ENCODE peak calls at places on chromosomes 11 and 22, in ten cellular contexts. One of them, this sample, is unnamed.

GRCh38 chr11:130523609-130524008 is 75.2 kb downstream of the ADAMTS15 start:
- DNase-seq in GM06990: no peak
- DNase-seq in H1: no peak
- DNase-seq in thyroid gland: no peak
- DNase-seq in foreskin fibroblast: peak
- DNase-seq in pancreas: no peak
- DNase-seq in epithelial cell of esophagus: peak
- DNase-seq in psoas muscle: peak
- DNase-seq in body of pancreas: no peak
- DNase-seq in IMR-90: peak
- DNase-seq in this sample: no peak

GRCh38 chr11:47961383-47961782 is 19.0 kb upstream of the PTPRJ start:
- DNase-seq in GM06990: no peak
- DNase-seq in H1: no peak
- DNase-seq in thyroid gland: no peak
- DNase-seq in foreskin fibroblast: no peak
- DNase-seq in pancreas: no peak
- DNase-seq in epithelial cell of esophagus: no peak
- DNase-seq in psoas muscle: no peak
- DNase-seq in body of pancreas: no peak
- DNase-seq in IMR-90: no peak
- DNase-seq in this sample: no peak

GRCh38 chr22:47551438-47551788 is 789.0 kb downstream of the TBC1D22A start:
- DNase-seq in GM06990: no peak
- DNase-seq in H1: no peak
- DNase-seq in thyroid gland: no peak
- DNase-seq in foreskin fibroblast: no peak
- DNase-seq in pancreas: no peak
- DNase-seq in epithelial cell of esophagus: no peak
- DNase-seq in psoas muscle: no peak
- DNase-seq in body of pancreas: no peak
- DNase-seq in IMR-90: no peak
- DNase-seq in this sample: no peak

GRCh38 chr22:18966748-18967147 is 30.7 kb upstream of the PRODH start:
- DNase-seq in GM06990: no peak
- DNase-seq in H1: no peak
- DNase-seq in thyroid gland: no peak
- DNase-seq in foreskin fibroblast: no peak
- DNase-seq in pancreas: no peak
- DNase-seq in epithelial cell of esophagus: no peak
- DNase-seq in psoas muscle: peak
- DNase-seq in body of pancreas: peak
- DNase-seq in IMR-90: no peak
- DNase-seq in this sample: peak

GRCh38 chr22:20994128-20994901 is 7.6 kb downstream of the THAP7 start:
- DNase-seq in GM06990: no peak
- DNase-seq in H1: no peak
- DNase-seq in thyroid gland: no peak
- DNase-seq in foreskin fibroblast: no peak
- DNase-seq in pancreas: no peak
- DNase-seq in epithelial cell of esophagus: no peak
- DNase-seq in psoas muscle: no peak
- DNase-seq in body of pancreas: no peak
- DNase-seq in IMR-90: no peak
- DNase-seq in this sample: peak

GRCh38 chr22:44462246-44463015 is 35.6 kb downstream of the RTL6 start:
- DNase-seq in GM06990: no peak
- DNase-seq in H1: no peak
- DNase-seq in thyroid gland: no peak
- DNase-seq in foreskin fibroblast: no peak
- DNase-seq in pancreas: no peak
- DNase-seq in epithelial cell of esophagus: no peak
- DNase-seq in psoas muscle: no peak
- DNase-seq in body of pancreas: no peak
- DNase-seq in IMR-90: no peak
- DNase-seq in this sample: no peak

GRCh38 chr11:128572965-128573364 is 14.4 kb downstream of the ETS1 start:
- DNase-seq in GM06990: no peak
- DNase-seq in H1: no peak
- DNase-seq in thyroid gland: no peak
- DNase-seq in foreskin fibroblast: no peak
- DNase-seq in pancreas: no peak
- DNase-seq in epithelial cell of esophagus: no peak
- DNase-seq in psoas muscle: no peak
- DNase-seq in body of pancreas: no peak
- DNase-seq in IMR-90: no peak
- DNase-seq in this sample: no peak

GRCh38 chr11:85810871-85811611 is at the start of gene SYTL2:
- DNase-seq in GM06990: peak
- DNase-seq in H1: peak
- DNase-seq in thyroid gland: peak
- DNase-seq in foreskin fibroblast: peak
- DNase-seq in pancreas: peak
- DNase-seq in epithelial cell of esophagus: peak
- DNase-seq in psoas muscle: peak
- DNase-seq in body of pancreas: peak
- DNase-seq in IMR-90: peak
- DNase-seq in this sample: peak

GRCh38 chr11:72336163-72336562 is 92.2 kb upstream of the PHOX2A start:
- DNase-seq in GM06990: no peak
- DNase-seq in H1: no peak
- DNase-seq in thyroid gland: no peak
- DNase-seq in foreskin fibroblast: no peak
- DNase-seq in pancreas: no peak
- DNase-seq in epithelial cell of esophagus: no peak
- DNase-seq in psoas muscle: no peak
- DNase-seq in body of pancreas: no peak
- DNase-seq in IMR-90: no peak
- DNase-seq in this sample: no peak

GRCh38 chr22:47891609-47892008 is 1129.2 kb downstream of the TBC1D22A start:
- DNase-seq in GM06990: no peak
- DNase-seq in H1: no peak
- DNase-seq in thyroid gland: no peak
- DNase-seq in foreskin fibroblast: no peak
- DNase-seq in pancreas: no peak
- DNase-seq in epithelial cell of esophagus: no peak
- DNase-seq in psoas muscle: no peak
- DNase-seq in body of pancreas: no peak
- DNase-seq in IMR-90: no peak
- DNase-seq in this sample: no peak

GRCh38 chr11:131745405-131745804 is 375.0 kb downstream of the NTM start:
- DNase-seq in GM06990: no peak
- DNase-seq in H1: no peak
- DNase-seq in thyroid gland: no peak
- DNase-seq in foreskin fibroblast: peak
- DNase-seq in pancreas: no peak
- DNase-seq in epithelial cell of esophagus: peak
- DNase-seq in psoas muscle: no peak
- DNase-seq in body of pancreas: no peak
- DNase-seq in IMR-90: peak
- DNase-seq in this sample: no peak

GRCh38 chr11:117094776-117095175 is 3.5 kb downstream of the SIK3 start:
- DNase-seq in GM06990: no peak
- DNase-seq in H1: no peak
- DNase-seq in thyroid gland: peak
- DNase-seq in foreskin fibroblast: peak
- DNase-seq in pancreas: no peak
- DNase-seq in epithelial cell of esophagus: peak
- DNase-seq in psoas muscle: no peak
- DNase-seq in body of pancreas: peak
- DNase-seq in IMR-90: peak
- DNase-seq in this sample: no peak

GRCh38 chr11:134338068-134338467 is 6.3 kb downstream of the GLB1L2 start:
- DNase-seq in GM06990: no peak
- DNase-seq in H1: no peak
- DNase-seq in thyroid gland: no peak
- DNase-seq in foreskin fibroblast: no peak
- DNase-seq in pancreas: no peak
- DNase-seq in epithelial cell of esophagus: no peak
- DNase-seq in psoas muscle: no peak
- DNase-seq in body of pancreas: no peak
- DNase-seq in IMR-90: no peak
- DNase-seq in this sample: no peak

GRCh38 chr22:24178502-24179440 is 2.5 kb upstream of the SUSD2 start:
- DNase-seq in GM06990: no peak
- DNase-seq in H1: peak
- DNase-seq in thyroid gland: no peak
- DNase-seq in foreskin fibroblast: no peak
- DNase-seq in pancreas: no peak
- DNase-seq in epithelial cell of esophagus: no peak
- DNase-seq in psoas muscle: no peak
- DNase-seq in body of pancreas: no peak
- DNase-seq in IMR-90: no peak
- DNase-seq in this sample: peak
- TF ChIP-seq CTCF in GM06990: peak
- TF ChIP-seq CTCF in H1: peak
- TF ChIP-seq CTCF in thyroid gland: no peak
- TF ChIP-seq CTCF in foreskin fibroblast: peak
- TF ChIP-seq CTCF in pancreas: no peak
- TF ChIP-seq CTCF in epithelial cell of esophagus: peak
- TF ChIP-seq CTCF in psoas muscle: no peak
- TF ChIP-seq CTCF in body of pancreas: no peak
- TF ChIP-seq CTCF in IMR-90: peak
- TF ChIP-seq CTCF in this sample: no peak

DNA sequence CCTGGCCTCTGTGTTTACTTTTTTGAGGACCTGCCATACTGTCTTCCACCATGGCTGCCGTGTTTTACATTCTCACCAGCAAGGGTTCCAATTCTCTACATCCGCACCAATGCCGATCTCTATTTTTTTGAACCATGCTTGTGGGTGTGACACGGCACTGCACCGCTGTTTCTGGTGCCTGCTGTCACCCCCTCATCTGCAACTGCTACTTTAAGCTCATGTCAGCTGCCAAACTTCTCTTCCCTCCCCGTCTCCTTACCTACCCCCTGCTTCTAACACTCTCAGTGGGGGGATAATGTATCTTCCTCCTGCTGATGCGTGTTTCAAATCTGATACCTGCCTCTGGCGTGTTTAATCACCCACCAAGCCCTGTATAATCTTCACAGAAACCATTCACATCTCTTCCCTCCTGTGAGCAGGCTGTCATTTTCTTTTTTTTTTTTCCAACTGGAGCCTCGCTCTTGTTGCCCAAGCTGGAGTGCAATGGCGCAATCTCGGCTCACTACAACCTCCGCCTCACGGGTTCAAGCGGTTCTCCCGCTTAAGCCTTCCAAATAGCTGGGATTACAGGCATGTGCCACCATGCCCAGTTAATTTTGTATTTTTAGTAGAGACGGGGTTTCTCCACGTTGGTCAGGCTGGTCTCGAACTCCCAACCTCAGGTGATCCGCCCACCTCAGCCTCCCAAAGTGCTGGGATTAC is 2.8 kb downstream of the SLC25A18 start:
- DNase-seq in GM06990: no peak
- DNase-seq in H1: no peak
- DNase-seq in thyroid gland: no peak
- DNase-seq in foreskin fibroblast: no peak
- DNase-seq in pancreas: no peak
- DNase-seq in epithelial cell of esophagus: no peak
- DNase-seq in psoas muscle: no peak
- DNase-seq in body of pancreas: no peak
- DNase-seq in IMR-90: no peak
- DNase-seq in this sample: no peak
- H3K4me3 ChIP-seq in GM06990: no peak
- H3K4me3 ChIP-seq in H1: no peak
- H3K4me3 ChIP-seq in thyroid gland: no peak
- H3K4me3 ChIP-seq in foreskin fibroblast: no peak
- H3K4me3 ChIP-seq in pancreas: no peak
- H3K4me3 ChIP-seq in epithelial cell of esophagus: no peak
- H3K4me3 ChIP-seq in psoas muscle: no peak
- H3K4me3 ChIP-seq in body of pancreas: no peak
- H3K4me3 ChIP-seq in IMR-90: no peak
- H3K4me3 ChIP-seq in this sample: no peak

GRCh38 chr11:34866375-34866774 is 49.8 kb downstream of the APIP start:
- DNase-seq in GM06990: no peak
- DNase-seq in H1: no peak
- DNase-seq in thyroid gland: no peak
- DNase-seq in foreskin fibroblast: peak
- DNase-seq in pancreas: no peak
- DNase-seq in epithelial cell of esophagus: peak
- DNase-seq in psoas muscle: no peak
- DNase-seq in body of pancreas: no peak
- DNase-seq in IMR-90: peak
- DNase-seq in this sample: peak

GRCh38 chr11:34870548-34871209 is 45.5 kb downstream of the APIP start:
- DNase-seq in GM06990: no peak
- DNase-seq in H1: no peak
- DNase-seq in thyroid gland: no peak
- DNase-seq in foreskin fibroblast: no peak
- DNase-seq in pancreas: no peak
- DNase-seq in epithelial cell of esophagus: no peak
- DNase-seq in psoas muscle: no peak
- DNase-seq in body of pancreas: no peak
- DNase-seq in IMR-90: no peak
- DNase-seq in this sample: no peak

GRCh38 chr11:34874202-34874601 is 42.0 kb downstream of the APIP start:
- DNase-seq in GM06990: no peak
- DNase-seq in H1: no peak
- DNase-seq in thyroid gland: no peak
- DNase-seq in foreskin fibroblast: no peak
- DNase-seq in pancreas: no peak
- DNase-seq in epithelial cell of esophagus: no peak
- DNase-seq in psoas muscle: no peak
- DNase-seq in body of pancreas: no peak
- DNase-seq in IMR-90: no peak
- DNase-seq in this sample: no peak

GRCh38 chr11:34865261-34865660 is 50.9 kb downstream of the APIP start:
- DNase-seq in GM06990: no peak
- DNase-seq in H1: no peak
- DNase-seq in thyroid gland: no peak
- DNase-seq in foreskin fibroblast: no peak
- DNase-seq in pancreas: no peak
- DNase-seq in epithelial cell of esophagus: peak
- DNase-seq in psoas muscle: no peak
- DNase-seq in body of pancreas: no peak
- DNase-seq in IMR-90: no peak
- DNase-seq in this sample: no peak

DNA sequence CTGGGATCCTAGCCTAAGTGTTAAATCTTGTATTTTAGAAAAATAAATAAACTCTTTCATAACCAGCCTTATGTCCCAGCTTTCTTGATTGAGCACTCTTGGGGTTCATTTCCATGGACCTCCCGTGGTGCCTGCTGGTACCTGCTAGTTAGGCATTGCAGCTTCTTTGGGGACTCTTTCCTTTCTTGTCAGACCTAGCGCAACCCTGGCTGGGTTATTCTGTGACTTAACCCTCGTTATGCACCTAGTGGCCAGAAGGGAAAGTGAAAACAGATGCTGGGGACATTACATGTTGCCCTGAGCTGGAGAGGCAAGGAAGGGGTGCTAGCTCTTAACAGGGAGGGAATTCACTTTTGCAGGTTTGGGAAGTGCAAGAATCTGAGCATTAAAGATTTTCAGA is 46.8 kb downstream of the APIP start:
- DNase-seq in GM06990: no peak
- DNase-seq in H1: peak
- DNase-seq in thyroid gland: no peak
- DNase-seq in foreskin fibroblast: no peak
- DNase-seq in pancreas: no peak
- DNase-seq in epithelial cell of esophagus: no peak
- DNase-seq in psoas muscle: no peak
- DNase-seq in body of pancreas: no peak
- DNase-seq in IMR-90: no peak
- DNase-seq in this sample: no peak
- TF ChIP-seq CTCF in GM06990: peak
- TF ChIP-seq CTCF in H1: peak
- TF ChIP-seq CTCF in thyroid gland: no peak
- TF ChIP-seq CTCF in foreskin fibroblast: no peak
- TF ChIP-seq CTCF in pancreas: no peak
- TF ChIP-seq CTCF in epithelial cell of esophagus: no peak
- TF ChIP-seq CTCF in psoas muscle: no peak
- TF ChIP-seq CTCF in body of pancreas: no peak
- TF ChIP-seq CTCF in IMR-90: no peak
- TF ChIP-seq CTCF in this sample: no peak

GRCh38 chr22:49632199-49633009 is 195.3 kb downstream of the BRD1 start:
- DNase-seq in GM06990: no peak
- DNase-seq in H1: peak
- DNase-seq in thyroid gland: peak
- DNase-seq in foreskin fibroblast: peak
- DNase-seq in pancreas: peak
- DNase-seq in epithelial cell of esophagus: peak
- DNase-seq in psoas muscle: peak
- DNase-seq in body of pancreas: peak
- DNase-seq in IMR-90: peak
- DNase-seq in this sample: peak
- H3K4me3 ChIP-seq in GM06990: no peak
- H3K4me3 ChIP-seq in H1: peak
- H3K4me3 ChIP-seq in thyroid gland: peak
- H3K4me3 ChIP-seq in foreskin fibroblast: peak
- H3K4me3 ChIP-seq in pancreas: no peak
- H3K4me3 ChIP-seq in epithelial cell of esophagus: no peak
- H3K4me3 ChIP-seq in psoas muscle: peak
- H3K4me3 ChIP-seq in body of pancreas: no peak
- H3K4me3 ChIP-seq in IMR-90: peak
- H3K4me3 ChIP-seq in this sample: peak

This sample was measured in left lung.